ENCODE peak calls at places on chromosomes 5 and 9, in five cellular contexts. One of them, this sample, is unnamed.

GRCh38 chr9:92196909-92197308 is 81.7 kb upstream of the SPTLC1 start:
- DNase-seq in cardiac muscle cell: no peak
- DNase-seq in effector CD4-positive, alpha-beta T cell: no peak
- DNase-seq in neuronal stem cell: no peak
- DNase-seq in AG04450: no peak
- DNase-seq in this sample: peak

GRCh38 chr5:44935262-44935661 is 126.5 kb downstream of the MRPS30 start:
- DNase-seq in cardiac muscle cell: peak
- DNase-seq in effector CD4-positive, alpha-beta T cell: no peak
- DNase-seq in neuronal stem cell: peak
- DNase-seq in AG04450: no peak
- DNase-seq in this sample: no peak

GRCh38 chr9:130825051-130825651 is 9.9 kb upstream of the ABL1 start:
- DNase-seq in cardiac muscle cell: peak
- DNase-seq in effector CD4-positive, alpha-beta T cell: no peak
- DNase-seq in neuronal stem cell: peak
- DNase-seq in AG04450: no peak
- DNase-seq in this sample: peak

GRCh38 chr9:122346478-122347347 is 24.1 kb upstream of the PTGS1 start:
- DNase-seq in cardiac muscle cell: peak
- DNase-seq in effector CD4-positive, alpha-beta T cell: no peak
- DNase-seq in neuronal stem cell: no peak
- DNase-seq in AG04450: no peak
- DNase-seq in this sample: no peak

GRCh38 chr5:109192543-109193281 is 217.1 kb downstream of the PJA2 start:
- DNase-seq in cardiac muscle cell: no peak
- DNase-seq in effector CD4-positive, alpha-beta T cell: no peak
- DNase-seq in neuronal stem cell: no peak
- DNase-seq in AG04450: no peak
- DNase-seq in this sample: no peak

GRCh38 chr9:121821326-121821725 is 169.9 kb downstream of the DAB2IP start:
- DNase-seq in cardiac muscle cell: no peak
- DNase-seq in effector CD4-positive, alpha-beta T cell: no peak
- DNase-seq in neuronal stem cell: no peak
- DNase-seq in AG04450: no peak
- DNase-seq in this sample: no peak

GRCh38 chr9:19663554-19663953 is 125.3 kb downstream of the SLC24A2 start:
- DNase-seq in cardiac muscle cell: no peak
- DNase-seq in effector CD4-positive, alpha-beta T cell: no peak
- DNase-seq in neuronal stem cell: no peak
- DNase-seq in AG04450: no peak
- DNase-seq in this sample: no peak

GRCh38 chr9:127887792-127888191 is 10.3 kb upstream of the AK1 start:
- DNase-seq in cardiac muscle cell: peak
- DNase-seq in effector CD4-positive, alpha-beta T cell: no peak
- DNase-seq in neuronal stem cell: no peak
- DNase-seq in AG04450: no peak
- DNase-seq in this sample: no peak

GRCh38 chr9:136847065-136847826 is 2.0 kb upstream of the PHPT1 start:
- DNase-seq in cardiac muscle cell: peak
- DNase-seq in effector CD4-positive, alpha-beta T cell: no peak
- DNase-seq in neuronal stem cell: peak
- DNase-seq in AG04450: no peak
- DNase-seq in this sample: peak

GRCh38 chr5:157431544-157432200 is 28.3 kb upstream of the NIPAL4 start:
- DNase-seq in cardiac muscle cell: peak
- DNase-seq in effector CD4-positive, alpha-beta T cell: peak
- DNase-seq in neuronal stem cell: peak
- DNase-seq in AG04450: peak
- DNase-seq in this sample: peak

GRCh38 chr9:34575775-34576592 is 13.5 kb downstream of the CNTFR start:
- DNase-seq in cardiac muscle cell: no peak
- DNase-seq in effector CD4-positive, alpha-beta T cell: no peak
- DNase-seq in neuronal stem cell: no peak
- DNase-seq in AG04450: no peak
- DNase-seq in this sample: no peak

GRCh38 chr9:89954229-89954628 is 349.4 kb downstream of the GADD45G start:
- DNase-seq in cardiac muscle cell: no peak
- DNase-seq in effector CD4-positive, alpha-beta T cell: no peak
- DNase-seq in neuronal stem cell: no peak
- DNase-seq in AG04450: no peak
- DNase-seq in this sample: no peak

GRCh38 chr5:17316973-17317459 is 99.6 kb downstream of the BASP1 start:
- DNase-seq in cardiac muscle cell: no peak
- DNase-seq in effector CD4-positive, alpha-beta T cell: no peak
- DNase-seq in neuronal stem cell: no peak
- DNase-seq in AG04450: no peak
- DNase-seq in this sample: peak

GRCh38 chr5:97065475-97065874 is 76.9 kb downstream of the LIX1 start:
- DNase-seq in cardiac muscle cell: no peak
- DNase-seq in effector CD4-positive, alpha-beta T cell: no peak
- DNase-seq in neuronal stem cell: no peak
- DNase-seq in AG04450: no peak
- DNase-seq in this sample: no peak

GRCh38 chr9:126418608-126419007 is 92.0 kb downstream of the MVB12B start:
- DNase-seq in cardiac muscle cell: no peak
- DNase-seq in effector CD4-positive, alpha-beta T cell: no peak
- DNase-seq in neuronal stem cell: no peak
- DNase-seq in AG04450: no peak
- DNase-seq in this sample: no peak

GRCh38 chr5:58183078-58183885 is 276.6 kb downstream of the PLK2 start:
- DNase-seq in cardiac muscle cell: no peak
- DNase-seq in effector CD4-positive, alpha-beta T cell: no peak
- DNase-seq in neuronal stem cell: no peak
- DNase-seq in AG04450: no peak
- DNase-seq in this sample: no peak

GRCh38 chr5:138979684-138980275 is 104.6 kb upstream of the LRRTM2 start:
- DNase-seq in cardiac muscle cell: no peak
- DNase-seq in effector CD4-positive, alpha-beta T cell: no peak
- DNase-seq in neuronal stem cell: no peak
- DNase-seq in AG04450: no peak
- DNase-seq in this sample: no peak

GRCh38 chr5:180811623-180812119 is 9.1 kb upstream of the MGAT1 start:
- DNase-seq in cardiac muscle cell: no peak
- DNase-seq in effector CD4-positive, alpha-beta T cell: no peak
- DNase-seq in neuronal stem cell: no peak
- DNase-seq in AG04450: no peak
- DNase-seq in this sample: no peak

GRCh38 chr5:140312067-140312790 is 9.3 kb upstream of the PFDN1 start:
- DNase-seq in cardiac muscle cell: no peak
- DNase-seq in effector CD4-positive, alpha-beta T cell: no peak
- DNase-seq in neuronal stem cell: no peak
- DNase-seq in AG04450: peak
- DNase-seq in this sample: peak

GRCh38 chr9:99398241-99398640 is 176.2 kb downstream of the SEC61B start:
- DNase-seq in cardiac muscle cell: no peak
- DNase-seq in effector CD4-positive, alpha-beta T cell: no peak
- DNase-seq in neuronal stem cell: no peak
- DNase-seq in AG04450: no peak
- DNase-seq in this sample: peak

GRCh38 chr5:143893638-143894037 is 81.7 kb downstream of the HMHB1 start:
- DNase-seq in cardiac muscle cell: no peak
- DNase-seq in effector CD4-positive, alpha-beta T cell: no peak
- DNase-seq in neuronal stem cell: no peak
- DNase-seq in AG04450: no peak
- DNase-seq in this sample: no peak

GRCh38 chr5:131229623-131230022 is 34.2 kb upstream of the CDC42SE2 start:
- DNase-seq in cardiac muscle cell: no peak
- DNase-seq in effector CD4-positive, alpha-beta T cell: no peak
- DNase-seq in neuronal stem cell: no peak
- DNase-seq in AG04450: no peak
- DNase-seq in this sample: no peak

GRCh38 chr5:149317281-149318048 is 27.8 kb upstream of the GRPEL2 start:
- DNase-seq in cardiac muscle cell: peak
- DNase-seq in effector CD4-positive, alpha-beta T cell: peak
- DNase-seq in neuronal stem cell: peak
- DNase-seq in AG04450: peak
- DNase-seq in this sample: peak

GRCh38 chr5:168681556-168682183 is 102.5 kb upstream of the PANK3 start:
- DNase-seq in cardiac muscle cell: peak
- DNase-seq in effector CD4-positive, alpha-beta T cell: no peak
- DNase-seq in neuronal stem cell: no peak
- DNase-seq in AG04450: no peak
- DNase-seq in this sample: peak

GRCh38 chr5:22473865-22474264 is 379.3 kb downstream of the CDH12 start:
- DNase-seq in cardiac muscle cell: no peak
- DNase-seq in effector CD4-positive, alpha-beta T cell: no peak
- DNase-seq in neuronal stem cell: no peak
- DNase-seq in AG04450: no peak
- DNase-seq in this sample: peak

GRCh38 chr5:157288405-157289163 is 22.7 kb downstream of the CYFIP2 start:
- DNase-seq in cardiac muscle cell: peak
- DNase-seq in effector CD4-positive, alpha-beta T cell: no peak
- DNase-seq in neuronal stem cell: no peak
- DNase-seq in AG04450: no peak
- DNase-seq in this sample: no peak

GRCh38 chr9:127955294-127956015 is 17.8 kb upstream of the DPM2 start:
- DNase-seq in cardiac muscle cell: no peak
- DNase-seq in effector CD4-positive, alpha-beta T cell: peak
- DNase-seq in neuronal stem cell: no peak
- DNase-seq in AG04450: no peak
- DNase-seq in this sample: peak